ENCODE peak calls at places on chromosomes 2 and 18, in ten cellular contexts. Q is H1, U is hepatocyte, P is right lobe of liver, L is right atrium auricular region, J is stomach, N is kidney, R is body of pancreas, F is MM.1S, M is thyroid gland. K is an unnamed sample.

GRCh38 chr18:63646916-63647315 is 2.9 kb upstream of the SERPINB4 start:
- DNase-seq in N (no peak), J (no peak), P (no peak), M (no peak), L (no peak), R (no peak), Q (no peak), F (no peak), U (no peak), K (no peak)

GRCh38 chr2:48531141-48531648 is 1.2 kb downstream of the STON1 start:
- DNase-seq in P (no peak), F (no peak), L (no peak), J (no peak), U (peak; percentile 78), N (no peak), Q (no peak), M (peak; percentile 41), R (no peak), K (no peak)

GRCh38 chr2:226002438-226002837 is 602.9 kb downstream of the NYAP2 start:
- DNase-seq in M (no peak), R (peak; percentile 39), N (no peak), Q (no peak), L (peak; percentile 74), F (peak; percentile 24), P (no peak), J (no peak), U (peak; percentile 15), K (no peak)

GRCh38 chr2:35454966-35455638 is 900.5 kb upstream of the CRIM1 start:
- DNase-seq in F (no peak), L (no peak), N (no peak), P (no peak), J (no peak), M (no peak), R (no peak), U (no peak), Q (peak; percentile 31), K (no peak)

GRCh38 chr2:70247364-70248144 is 874 bp downstream of the TIA1 start:
- DNase-seq in R (no peak), F (no peak), Q (no peak), M (no peak), J (no peak), U (peak; percentile 15), L (no peak), N (no peak), P (no peak), K (no peak)

GRCh38 chr2:118954297-118955060 is 12.5 kb downstream of the MARCO start:
- DNase-seq in U (no peak), R (no peak), P (no peak), F (no peak), Q (no peak), L (no peak), N (no peak), M (no peak), J (no peak), K (no peak)

GRCh38 chr18:68418226-68418868 is 296.6 kb downstream of the TMX3 start:
- DNase-seq in J (no peak), N (no peak), P (no peak), U (no peak), Q (no peak), L (no peak), R (no peak), F (no peak), M (no peak), K (no peak)

GRCh38 chr18:50009772-50010171 is 185.2 kb downstream of the MYO5B start:
- DNase-seq in J (peak; percentile 65), M (peak; percentile 54), R (peak; percentile 67), Q (peak; percentile 21), P (peak; percentile 55), N (no peak), F (peak; percentile 68), U (peak; percentile 52), L (no peak), K (peak; percentile 61)

GRCh38 chr2:774436-774835 is 97.2 kb upstream of the TMEM18 start:
- DNase-seq in U (no peak), M (no peak), R (no peak), J (no peak), P (no peak), Q (peak; percentile 50), F (no peak), L (no peak), N (no peak), K (no peak)

GRCh38 chr2:166463640-166464039 is 30.4 kb downstream of the SCN7A start:
- DNase-seq in R (no peak), L (no peak), Q (no peak), J (no peak), F (no peak), M (no peak), N (peak; percentile 25), U (no peak), P (no peak), K (no peak)

GRCh38 chr2:101255501-101255900 is 2.8 kb downstream of the CNOT11 start:
- DNase-seq in U (no peak), N (no peak), Q (no peak), M (no peak), F (no peak), J (no peak), L (no peak), P (no peak), R (no peak), K (no peak)

GRCh38 chr2:137348301-137348700 is 583.0 kb downstream of the THSD7B start:
- DNase-seq in R (no peak), L (no peak), F (no peak), P (no peak), M (no peak), Q (no peak), J (no peak), N (no peak), U (no peak), K (no peak)

GRCh38 chr2:7794916-7795315 is 877.7 kb downstream of the RNF144A start:
- DNase-seq in U (no peak), L (no peak), P (no peak), Q (no peak), M (peak; percentile 74), F (no peak), J (peak; percentile 30), R (peak; percentile 60), N (no peak), K (no peak)

GRCh38 chr2:69095246-69095645 is 82.3 kb downstream of the ANTXR1 start:
- DNase-seq in L (no peak), P (no peak), J (no peak), Q (no peak), R (peak; percentile 34), M (no peak), U (no peak), F (no peak), N (no peak), K (no peak)

GRCh38 chr2:1227289-1227900 is 185.9 kb upstream of the TPO start:
- DNase-seq in M (peak; percentile 81), P (no peak), U (no peak), N (peak; percentile 78), F (no peak), Q (no peak), L (no peak), R (no peak), J (no peak), K (no peak)

GRCh38 chr18:3675446-3675845 is 225.5 kb downstream of the TGIF1 start:
- DNase-seq in L (no peak), N (no peak), U (no peak), P (no peak), J (no peak), M (no peak), R (no peak), F (no peak), Q (no peak), K (no peak)

GRCh38 chr18:24656044-24656443 is 195.6 kb downstream of the HRH4 start:
- DNase-seq in Q (no peak), N (no peak), R (no peak), M (no peak), F (no peak), L (no peak), U (no peak), P (no peak), J (no peak), K (no peak)

GRCh38 chr18:9734189-9734588 is 26.1 kb downstream of the RAB31 start:
- DNase-seq in Q (no peak), U (peak; percentile 64), F (no peak), N (no peak), P (no peak), R (no peak), J (no peak), M (no peak), L (peak; percentile 55), K (no peak)

GRCh38 chr2:112061299-112061698 is 6.2 kb downstream of the TMEM87B start:
- DNase-seq in Q (no peak), P (no peak), U (no peak), F (no peak), N (no peak), J (no peak), R (no peak), M (no peak), L (no peak), K (no peak)
- H3K36me3 ChIP-seq in Q (peaks cover 3% of the 10 kb centered on the region), P (no peaks in the 10 kb centered on the region), U (no peaks in the 10 kb centered on the region), F (no peaks in the 10 kb centered on the region), N (peaks cover 18% of the 10 kb centered on the region), J (peaks cover 3% of the 10 kb centered on the region), R (peaks cover 7% of the 10 kb centered on the region), M (peaks cover 12% of the 10 kb centered on the region), L (peaks cover 24% of the 10 kb centered on the region), K (peaks cover 11% of the 10 kb centered on the region)

GRCh38 chr2:67840460-67841068 is 222.2 kb downstream of the C1D start:
- DNase-seq in J (peak; percentile 62), P (peak; percentile 60), M (peak; percentile 80), F (peak; percentile 61), R (peak; percentile 86), L (no peak), Q (peak; percentile 39), U (peak; percentile 86), N (peak; percentile 84), K (peak; percentile 70)
- TF ChIP-seq CTCF in J (peak; percentile 68), P (peak; percentile 82), M (peak; percentile 97), F (peak; percentile 83), R (peak; percentile 99), L (peak; percentile 41), Q (peak; percentile 96), U (peak; percentile 93), N (peak; percentile 78), K (peak; percentile 57)

GRCh38 chr18:62486290-62486964 is 36.4 kb upstream of the ZCCHC2 start:
- DNase-seq in R (peak; percentile 69), M (peak; percentile 75), Q (no peak), L (no peak), P (no peak), F (no peak), J (peak; percentile 44), N (no peak), U (peak; percentile 80), K (peak; percentile 45)
- H3K27ac ChIP-seq in R (no peak overlapping the region), M (peak overlapping the region; percentile 90), Q (no peak overlapping the region), L (no peak overlapping the region), P (no peak overlapping the region), F (no peak overlapping the region), J (peak overlapping the region; percentile 61), N (no peak overlapping the region), U (peak overlapping the region; percentile 55), K (no peak overlapping the region)

GRCh38 chr2:84424152-84424551 is 34.9 kb downstream of the SUCLG1 start:
- DNase-seq in F (no peak), J (no peak), P (no peak), L (no peak), Q (no peak), M (no peak), U (no peak), R (no peak), N (no peak), K (no peak)

GRCh38 chr2:84429328-84429727 is 29.8 kb downstream of the SUCLG1 start:
- DNase-seq in F (no peak), P (no peak), M (no peak), N (no peak), J (no peak), U (no peak), L (no peak), Q (no peak), R (no peak), K (no peak)

GRCh38 chr2:84421791-84422190 is 37.3 kb downstream of the SUCLG1 start:
- DNase-seq in L (no peak), N (no peak), U (no peak), P (no peak), M (peak; percentile 10), J (no peak), Q (no peak), R (no peak), F (no peak), K (no peak)

GRCh38 chr2:84427235-84428138 is 31.6 kb downstream of the SUCLG1 start:
- DNase-seq in R (no peak), M (no peak), J (no peak), Q (no peak), U (no peak), L (no peak), F (no peak), N (no peak), P (no peak), K (no peak)
- H3K36me3 ChIP-seq in R (peaks cover 16% of the 10 kb centered on the region), M (peaks cover 56% of the 10 kb centered on the region), J (peaks cover 37% of the 10 kb centered on the region), Q (peaks cover 2% of the 10 kb centered on the region), U (peaks cover 4% of the 10 kb centered on the region), L (peaks cover 88% of the 10 kb centered on the region), F (peaks cover 13% of the 10 kb centered on the region), N (peaks cover 59% of the 10 kb centered on the region), P (peaks cover 40% of the 10 kb centered on the region), K (peaks cover 51% of the 10 kb centered on the region)

K was measured in lung.